ENCODE peak calls at places on chromosomes 2 and 18, in six cellular contexts. I is kidney epithelial cell, B is astrocyte of the cerebellum, N is heart left ventricle, O is HFFc6, V is PC-9. K is an unnamed sample.

GRCh38 chr18:2706903-2707302 is 51.4 kb downstream of the SMCHD1 start:
- DNase-seq in I (no peak), V (no peak), N (no peak), O (no peak), B (no peak), K (no peak)

GRCh38 chr2:221042926-221043325 is 529.2 kb downstream of the EPHA4 start:
- DNase-seq in N (no peak), O (no peak), B (no peak), I (no peak), V (no peak), K (no peak)

GRCh38 chr2:236572482-236572881 is 2.9 kb downstream of the ACKR3 start:
- DNase-seq in B (no peak), I (no peak), V (no peak), N (peak; percentile 76), O (no peak), K (no peak)

GRCh38 chr2:241273552-241273988 is 41.9 kb downstream of the HDLBP start:
- DNase-seq in V (no peak), B (no peak), O (no peak), N (no peak), I (no peak), K (no peak)

GRCh38 chr2:233079473-233079877 is 19.3 kb downstream of the INPP5D start:
- DNase-seq in I (no peak), N (no peak), B (no peak), V (no peak), O (no peak), K (no peak)

GRCh38 chr2:239927424-239927981 is 97.6 kb downstream of the NDUFA10 start:
- DNase-seq in B (peak; percentile 13), O (peak; percentile 83), I (peak; percentile 61), N (no peak), V (peak; percentile 68), K (peak; percentile 67)

GRCh38 chr2:235977445-235977844 is 190.7 kb downstream of the GBX2 start:
- DNase-seq in B (no peak), N (no peak), I (no peak), V (no peak), O (no peak), K (no peak)

GRCh38 chr2:8543412-8544167 is 138.3 kb upstream of the ID2 start:
- DNase-seq in O (peak; percentile 85), I (peak; percentile 49), V (no peak), B (peak; percentile 44), N (peak; percentile 63), K (peak; percentile 70)

GRCh38 chr2:139122711-139123158 is 342.5 kb upstream of the NXPH2 start:
- DNase-seq in V (peak; percentile 36), B (peak; percentile 79), I (peak; percentile 86), N (no peak), O (peak; percentile 10), K (no peak)

GRCh38 chr18:76466410-76466991 is 28.5 kb downstream of the ZNF516 start:
- DNase-seq in O (no peak), N (no peak), V (no peak), B (no peak), I (no peak), K (no peak)

GRCh38 chr18:2978208-2978607 is 34.7 kb downstream of the LPIN2 start:
- DNase-seq in O (no peak), B (peak; percentile 44), N (no peak), I (no peak), V (no peak), K (no peak)

GRCh38 chr2:9478526-9478925 is 4.2 kb downstream of the IAH1 start:
- DNase-seq in B (no peak), O (no peak), I (no peak), V (no peak), N (no peak), K (no peak)

GRCh38 chr18:28903366-28903765 is 726.4 kb upstream of the CDH2 start:
- DNase-seq in B (no peak), V (no peak), I (no peak), O (peak; percentile 20), N (no peak), K (no peak)

GRCh38 chr2:176096243-176096985 is 3.2 kb upstream of the HOXD12 start:
- DNase-seq in B (no peak), O (no peak), I (no peak), V (no peak), N (no peak), K (no peak)

GRCh38 chr2:12928706-12929291 is 212.1 kb downstream of the TRIB2 start:
- DNase-seq in I (no peak), N (no peak), B (no peak), O (peak; percentile 28), V (no peak), K (no peak)

DNA sequence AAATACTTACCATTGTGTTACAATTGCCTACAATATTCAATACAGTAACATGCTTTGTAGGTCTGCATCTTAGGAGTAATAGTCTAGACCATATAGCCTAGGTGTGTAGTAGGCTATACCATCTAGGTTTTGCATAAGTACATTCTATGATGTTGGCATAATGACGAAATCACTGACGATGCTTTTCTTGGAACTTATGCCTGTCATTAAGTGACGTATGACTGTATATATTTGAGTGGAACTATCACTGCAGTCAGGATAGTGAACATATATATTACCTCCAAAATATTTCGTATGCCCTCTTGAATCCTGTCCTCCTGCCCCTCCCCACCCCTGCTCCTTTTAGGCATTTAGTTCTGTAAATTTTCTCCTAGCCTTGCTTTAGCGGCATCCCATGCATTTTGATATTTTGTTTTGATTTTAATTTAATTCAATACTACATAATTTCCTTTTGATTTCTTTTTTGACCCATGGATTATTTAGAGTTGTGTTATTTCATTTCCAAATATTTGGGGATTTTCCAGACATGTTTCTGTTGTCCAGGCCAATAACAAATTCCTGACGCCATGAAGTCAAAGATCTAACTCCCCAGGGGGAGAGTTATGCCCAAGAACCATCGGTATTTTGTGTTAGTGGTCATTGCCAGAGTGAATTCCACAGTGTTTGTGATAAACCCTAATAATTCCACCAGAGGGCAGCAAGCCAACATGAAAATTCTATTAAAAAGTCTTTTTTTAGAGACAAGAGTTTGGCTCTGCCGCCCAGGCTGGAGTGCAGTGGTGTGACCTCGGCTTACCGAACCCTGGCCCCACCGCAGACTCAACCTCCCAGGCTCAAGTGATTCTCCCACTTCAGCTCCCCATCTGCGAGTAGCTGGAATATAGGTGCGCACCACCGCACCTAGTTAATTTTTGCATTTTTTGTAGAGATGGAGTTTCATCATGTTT is 24.2 kb upstream of the CASP8 start:
- DNase-seq in N (peak; percentile 61), O (peak; percentile 78), B (peak; percentile 84), V (peak; percentile 60), I (no peak), K (peak; percentile 55)
- TF ChIP-seq CTCF in N (peak; percentile 54), O (peak; percentile 91), B (peak; percentile 54), V (peak; percentile 85), I (peak; percentile 54), K (peak; percentile 58)

GRCh38 chr2:217475101-217475500 is 527.7 kb downstream of the TNS1 start:
- DNase-seq in O (no peak), N (no peak), V (no peak), I (no peak), B (no peak), K (no peak)

GRCh38 chr2:217475791-217476190 is 527.0 kb downstream of the TNS1 start:
- DNase-seq in N (no peak), I (no peak), B (no peak), O (no peak), V (no peak), K (no peak)

GRCh38 chr2:217478831-217479435 is 523.9 kb downstream of the TNS1 start:
- DNase-seq in O (no peak), V (no peak), N (no peak), B (no peak), I (no peak), K (no peak)

GRCh38 chr2:217479626-217480025 is 523.2 kb downstream of the TNS1 start:
- DNase-seq in V (no peak), N (no peak), I (no peak), B (no peak), O (no peak), K (no peak)

DNA sequence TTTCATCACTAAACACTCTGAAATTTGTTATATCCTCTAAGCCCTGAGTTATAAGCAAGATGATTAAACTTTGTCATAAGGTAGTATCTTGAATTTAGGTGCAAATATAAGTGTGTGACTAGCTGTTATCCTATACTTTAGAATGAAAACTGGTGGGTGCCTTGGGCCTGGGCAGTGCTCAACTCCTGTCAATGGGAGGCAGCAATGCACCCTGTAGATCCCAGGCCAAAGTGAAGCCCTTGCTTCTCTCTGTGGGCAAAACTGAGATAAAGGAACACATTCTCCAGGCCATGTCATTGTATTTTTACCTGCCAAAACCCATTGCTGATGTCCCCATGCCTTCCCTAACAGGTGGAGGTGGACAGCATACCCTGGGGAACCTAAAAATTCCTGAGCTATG is 525.2 kb downstream of the TNS1 start:
- DNase-seq in O (no peak), B (no peak), I (no peak), V (no peak), N (no peak), K (no peak)
- TF ChIP-seq CTCF in O (no peak), B (no peak), I (no peak), V (no peak), N (no peak), K (no peak)

GRCh38 chr2:105399207-105399861 is 483 bp upstream of the FHL2 start:
- DNase-seq in N (no peak), O (no peak), I (no peak), B (no peak), V (no peak), K (no peak)
- TF ChIP-seq CTCF in N (no peak), O (peak; percentile 35), I (no peak), B (no peak), V (no peak), K (no peak)

GRCh38 chr2:192195548-192196418 is 1.1 kb upstream of the TMEFF2 start:
- DNase-seq in I (no peak), N (no peak), V (no peak), B (no peak), O (no peak), K (no peak)

GRCh38 chr2:192196451-192197194 is 1.9 kb upstream of the TMEFF2 start:
- DNase-seq in V (no peak), N (no peak), I (no peak), B (no peak), O (no peak), K (no peak)

GRCh38 chr2:192194866-192195547 is at the start of gene TMEFF2:
- DNase-seq in O (peak; percentile 53), B (peak; percentile 83), V (no peak), N (peak; percentile 56), I (peak; percentile 18), K (peak; percentile 29)

GRCh38 chr2:192194065-192194865 is 468 bp downstream of the TMEFF2 start:
- DNase-seq in O (no peak), I (no peak), V (no peak), B (no peak), N (peak; percentile 6), K (no peak)

GRCh38 chr2:192197387-192197786 is 2.7 kb upstream of the TMEFF2 start:
- DNase-seq in N (no peak), O (no peak), B (no peak), I (no peak), V (no peak), K (no peak)
- TF ChIP-seq CTCF in N (no peak), O (peak; percentile 52), B (peak; percentile 12), I (peak; percentile 17), V (peak; percentile 43), K (peak; percentile 22)

DNA sequence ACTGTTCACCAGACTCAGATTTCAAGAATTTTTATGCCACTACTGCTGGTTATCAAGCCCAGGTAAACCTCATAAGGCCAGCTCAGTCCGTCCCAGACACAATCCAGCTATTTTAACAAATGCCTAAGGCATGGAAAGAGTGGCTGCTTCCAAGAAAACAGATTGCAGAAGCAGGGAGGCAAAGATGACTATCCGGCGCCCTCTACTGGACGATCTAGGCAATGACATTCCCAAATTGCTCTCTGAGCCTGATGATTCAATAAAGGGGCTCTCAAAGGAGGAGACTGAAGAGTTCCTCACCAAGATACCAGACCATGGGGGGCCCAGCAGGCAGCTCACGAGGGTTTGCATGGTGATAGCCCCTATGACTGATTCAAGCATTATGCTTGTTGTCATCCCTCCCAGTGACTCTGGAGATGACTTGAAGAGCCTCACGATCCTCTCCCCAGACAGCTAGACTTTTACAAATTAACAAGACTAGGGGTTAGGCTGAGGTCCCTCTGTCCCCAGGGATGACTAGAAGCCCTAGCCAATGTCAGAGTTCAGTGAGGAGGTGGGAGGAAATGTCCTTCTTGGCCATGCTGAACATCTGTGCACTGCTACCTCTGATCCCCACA is 25.0 kb downstream of the SERPINB8 start:
- DNase-seq in N (no peak), B (peak; percentile 26), V (no peak), O (peak; percentile 60), I (no peak), K (no peak)
- TF ChIP-seq CTCF in N (peak; percentile 85), B (peak; percentile 95), V (peak; percentile 94), O (peak; percentile 96), I (peak; percentile 88), K (peak; percentile 91)